ENCODE peak calls at places on chromosomes 16 and 17, in five cellular contexts. E, S, N, F and V are unnamed samples. For H3K4me1, the result is how much of the 10 kb centered on the place peaks cover.

GRCh38 chr17:40452921-40453378 is 9.7 kb downstream of the IGFBP4 start:
- DNase-seq in E (no peak), S (no peak), N (no peak), F (no peak), V (no peak)

GRCh38 chr17:12463102-12463501 is 202.6 kb upstream of the MYOCD start:
- DNase-seq in E (no peak), S (peak), N (no peak), F (no peak), V (no peak)

GRCh38 chr16:62977876-62978275 is 941.6 kb upstream of the CDH8 start:
- DNase-seq in E (no peak), S (no peak), N (no peak), F (no peak), V (no peak)

GRCh38 chr17:59840908-59841666 is 51.7 kb downstream of the TUBD1 start:
- DNase-seq in E (no peak), S (no peak), N (no peak), F (no peak), V (no peak)

GRCh38 chr17:79645022-79645776 is 34.3 kb upstream of the RBFOX3 start:
- DNase-seq in E (no peak), S (no peak), N (no peak), F (no peak), V (no peak)

GRCh38 chr17:40179923-40180659 is 2.8 kb downstream of the RAPGEFL1 start:
- DNase-seq in E (no peak), S (no peak), N (no peak), F (no peak), V (no peak)

GRCh38 chr16:15564619-15565339 is 78.2 kb downstream of the MARF1 start:
- DNase-seq in E (no peak), S (no peak), N (no peak), F (no peak), V (no peak)

GRCh38 chr17:57294629-57295501 is 38.5 kb downstream of the MSI2 start:
- DNase-seq in E (no peak), S (no peak), N (peak), F (peak), V (no peak)

GRCh38 chr17:50925296-50925891 is 59.2 kb upstream of the TOB1 start:
- DNase-seq in E (no peak), S (no peak), N (no peak), F (no peak), V (no peak)

GRCh38 chr16:71249399-71249798 is 18.9 kb upstream of the HYDIN start:
- DNase-seq in E (no peak), S (no peak), N (no peak), F (no peak), V (no peak)

GRCh38 chr17:58184986-58185761 is 7.4 kb upstream of the EPX start:
- DNase-seq in E (no peak), S (no peak), N (no peak), F (no peak), V (no peak)

GRCh38 chr16:53781023-53781605 is 77.2 kb downstream of the FTO start:
- DNase-seq in E (no peak), S (no peak), N (no peak), F (no peak), V (no peak)

GRCh38 chr17:4381690-4382671 is 15.5 kb upstream of the UBE2G1 start:
- DNase-seq in E (no peak), S (no peak), N (no peak), F (no peak), V (no peak)

GRCh38 chr16:968620-969019 is 2.2 kb downstream of the LMF1 start:
- DNase-seq in E (no peak), S (no peak), N (no peak), F (no peak), V (no peak)

GRCh38 chr17:13587487-13588338 is 14.0 kb downstream of the HS3ST3A1 start:
- DNase-seq in E (no peak), S (no peak), N (no peak), F (no peak), V (no peak)

GRCh38 chr16:50299508-50300105 is 33.3 kb downstream of the ADCY7 start:
- DNase-seq in E (peak), S (no peak), N (no peak), F (no peak), V (no peak)

GRCh38 chr16:22816475-22816874 is 2.5 kb downstream of the HS3ST2 start:
- DNase-seq in E (no peak), S (peak), N (no peak), F (no peak), V (no peak)

GRCh38 chr17:74453665-74454196 is 12.7 kb upstream of the CD300A start:
- DNase-seq in E (no peak), S (no peak), N (no peak), F (no peak), V (no peak)

GRCh38 chr17:72445055-72445991 is 324.5 kb downstream of the SOX9 start:
- DNase-seq in E (peak), S (no peak), N (no peak), F (no peak), V (no peak)

GRCh38 chr17:1007310-1008007 is 10.5 kb downstream of the TIMM22 start:
- DNase-seq in E (peak), S (no peak), N (no peak), F (no peak), V (no peak)

GRCh38 chr17:50101346-50102163 is 6.4 kb downstream of the PDK2 start:
- DNase-seq in E (peak), S (no peak), N (no peak), F (peak), V (peak)

GRCh38 chr16:14640538-14640937 is 7.8 kb downstream of the BFAR start:
- DNase-seq in E (no peak), S (no peak), N (no peak), F (no peak), V (no peak)

GRCh38 chr17:22300177-22300576 is 607.9 kb downstream of the KCNJ18 start:
- DNase-seq in E (no peak), S (no peak), N (no peak), F (no peak), V (no peak)

GRCh38 chr16:4788489-4788889 is 344 bp upstream of the SEPTIN12 start:
- DNase-seq in E (no peak), S (no peak), N (no peak), F (no peak), V (peak)

GRCh38 chr16:56477096-56477878 is 25.9 kb downstream of the OGFOD1 start:
- DNase-seq in E (no peak), S (peak), N (no peak), F (no peak), V (no peak)

GRCh38 chr17:68435876-68436842 is 21.1 kb downstream of the WIPI1 start:
- DNase-seq in E (peak), S (no peak), N (peak), F (peak), V (peak)

GRCh38 chr17:82332669-82333278 is 792 bp downstream of the SECTM1 start:
- DNase-seq in E (peak), S (no peak), N (peak), F (peak), V (peak)

GRCh38 chr17:40901981-40902862 is 17.2 kb upstream of the KRT20 start:
- DNase-seq in E (no peak), S (no peak), N (no peak), F (no peak), V (no peak)

GRCh38 chr17:27455914-27456680 is at the start of gene KSR1:
- DNase-seq in E (peak), S (peak), N (peak), F (peak), V (peak)

GRCh38 chr16:57479043-57479421 is 7.3 kb downstream of the DOK4 start:
- DNase-seq in E (peak), S (no peak), N (no peak), F (peak), V (no peak)

GRCh38 chr17:44010966-44011647 is 3.7 kb downstream of the TMEM101 start:
- DNase-seq in E (no peak), S (no peak), N (no peak), F (no peak), V (no peak)

GRCh38 chr17:28978016-28978415 is 26.7 kb upstream of the PHF12 start:
- DNase-seq in E (no peak), S (no peak), N (no peak), F (no peak), V (no peak)

GRCh38 chr17:14499976-14500375 is 199.1 kb downstream of the HS3ST3B1 start:
- DNase-seq in E (no peak), S (no peak), N (no peak), F (no peak), V (no peak)

GRCh38 chr16:57070424-57070823 is 22.0 kb upstream of the CPNE2 start:
- DNase-seq in E (no peak), S (no peak), N (no peak), F (no peak), V (no peak)

GRCh38 chr17:43401293-43401692 is 2.5 kb downstream of the ARL4D start:
- DNase-seq in E (no peak), S (peak), N (no peak), F (peak), V (no peak)

GRCh38 chr16:21263640-21264211 is 14.4 kb downstream of the CRYM start:
- DNase-seq in E (no peak), S (no peak), N (no peak), F (no peak), V (peak)

GRCh38 chr17:66904760-66905637 is 59.5 kb upstream of the CACNG4 start:
- DNase-seq in E (peak), S (no peak), N (no peak), F (peak), V (peak)

GRCh38 chr17:1995321-1996242 is 29.6 kb downstream of the RTN4RL1 start:
- DNase-seq in E (no peak), S (no peak), N (no peak), F (no peak), V (no peak)

DNA sequence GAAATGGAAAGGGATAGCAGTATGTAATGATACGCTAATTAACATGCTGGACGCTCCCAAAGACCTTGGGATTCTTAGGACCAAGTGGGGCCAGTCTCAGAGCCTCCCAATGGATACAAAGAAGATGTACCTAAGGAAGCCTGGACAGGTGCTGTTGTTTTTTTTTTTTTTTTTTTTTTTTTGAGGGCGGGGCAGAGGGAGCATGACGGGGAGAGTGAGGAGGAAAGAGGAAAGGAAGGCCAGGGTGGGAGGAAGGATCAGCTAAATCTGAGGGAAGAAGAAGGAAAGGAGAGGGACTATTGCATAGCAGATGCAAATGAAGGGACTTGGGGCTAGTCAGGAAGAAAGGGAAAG is 2.5 kb downstream of the VAMP2 start:
- DNase-seq in E (no peak), S (no peak), N (no peak), F (no peak), V (no peak)
- H3K4me1 ChIP-seq in E (half or more), S (half or more), N (half or more), F (under half), V (under half)

GRCh38 chr16:89334988-89335802 is 117.7 kb downstream of the ZNF778 start:
- DNase-seq in E (peak), S (no peak), N (no peak), F (no peak), V (no peak)
- TF ChIP-seq CTCF in E (no peak), S (no peak), N (no peak), F (no peak), V (peak)

GRCh38 chr17:77449373-77449907 is 308.7 kb downstream of the SEC14L1 start:
- DNase-seq in E (no peak), S (no peak), N (no peak), F (no peak), V (no peak)
- H3K4me1 ChIP-seq in E (half or more), S (half or more), N (half or more), F (under half), V (under half)

GRCh38 chr16:55369151-55369550 is 45.1 kb downstream of the IRX6 start:
- DNase-seq in E (no peak), S (no peak), N (no peak), F (no peak), V (no peak)

GRCh38 chr16:55373489-55373832 is 49.5 kb downstream of the IRX6 start:
- DNase-seq in E (no peak), S (no peak), N (no peak), F (no peak), V (no peak)

GRCh38 chr16:55372792-55373488 is 48.9 kb downstream of the IRX6 start:
- DNase-seq in E (no peak), S (no peak), N (no peak), F (peak), V (no peak)

GRCh38 chr16:55368205-55368604 is 44.2 kb downstream of the IRX6 start:
- DNase-seq in E (no peak), S (no peak), N (no peak), F (no peak), V (no peak)

GRCh38 chr16:55370762-55371482 is 46.9 kb downstream of the IRX6 start:
- DNase-seq in E (peak), S (peak), N (no peak), F (peak), V (peak)
- TF ChIP-seq CTCF in E (no peak), S (peak), N (no peak), F (peak), V (peak)

GRCh38 chr16:31525113-31525512 is 2.6 kb upstream of the AHSP start:
- DNase-seq in E (no peak), S (no peak), N (no peak), F (no peak), V (no peak)
- H3K4me1 ChIP-seq in E (under half), S (under half), N (under half), F (under half), V (under half)

DNA sequence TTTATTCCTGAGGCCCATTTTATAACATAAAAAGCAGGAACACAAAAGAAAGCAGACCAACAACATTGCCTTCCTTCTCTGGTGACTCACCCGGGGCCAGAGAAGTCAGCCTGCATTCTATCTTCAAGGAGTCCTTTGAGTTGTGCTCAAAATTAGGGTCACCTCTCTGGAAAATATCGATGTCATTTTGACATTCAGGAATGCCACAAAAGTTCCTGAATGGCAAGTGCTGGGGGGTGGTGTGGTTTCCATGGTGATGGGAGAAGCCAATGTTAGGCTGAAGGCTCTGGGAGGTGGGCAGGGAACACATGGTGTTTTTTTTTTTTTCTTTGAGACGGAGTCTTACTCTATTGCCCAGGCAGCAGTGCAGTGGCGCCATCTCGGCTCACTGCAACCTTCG is 159.6 kb downstream of the HAPSTR1 start:
- DNase-seq in E (no peak), S (no peak), N (no peak), F (no peak), V (no peak)
- TF ChIP-seq CTCF in E (no peak), S (no peak), N (no peak), F (no peak), V (no peak)

GRCh38 chr16:11178424-11178823 is 77.6 kb downstream of the SOCS1 start:
- DNase-seq in E (peak), S (no peak), N (no peak), F (no peak), V (no peak)
- H3K4me1 ChIP-seq in E (under half), S (under half), N (under half), F (under half), V (under half)

DNA sequence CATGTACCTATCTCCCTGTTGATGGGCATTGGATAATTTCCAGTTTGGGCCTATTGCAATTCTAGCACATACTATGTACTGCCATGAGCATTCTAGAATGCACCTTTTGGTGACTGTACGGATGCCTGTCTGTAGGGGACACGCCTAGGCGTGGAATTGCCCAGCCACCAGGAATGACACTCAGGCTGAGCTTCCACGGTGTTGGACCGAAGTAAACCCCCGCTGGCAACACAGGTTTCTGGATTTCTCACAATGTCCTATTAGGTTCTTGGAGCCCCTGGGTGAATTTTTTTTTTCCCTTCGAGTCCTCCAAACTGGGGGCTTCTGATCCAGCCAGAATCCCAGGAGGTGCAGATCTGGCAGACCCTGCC is 146.6 kb downstream of the IRF8 start:
- DNase-seq in E (no peak), S (no peak), N (no peak), F (no peak), V (no peak)
- TF ChIP-seq CTCF in E (no peak), S (no peak), N (no peak), F (no peak), V (no peak)

GRCh38 chr17:48250949-48251348 is 143.4 kb downstream of the SNX11 start:
- DNase-seq in E (no peak), S (no peak), N (no peak), F (no peak), V (no peak)

GRCh38 chr17:48247038-48247437 is 139.5 kb downstream of the SNX11 start:
- DNase-seq in E (no peak), S (no peak), N (no peak), F (no peak), V (no peak)

GRCh38 chr17:48244814-48245213 is 137.2 kb downstream of the SNX11 start:
- DNase-seq in E (no peak), S (no peak), N (no peak), F (no peak), V (no peak)

GRCh38 chr17:48246623-48247022 is 139.1 kb downstream of the SNX11 start:
- DNase-seq in E (no peak), S (no peak), N (no peak), F (no peak), V (no peak)

GRCh38 chr17:48247603-48248002 is 140.0 kb downstream of the SNX11 start:
- DNase-seq in E (no peak), S (no peak), N (no peak), F (no peak), V (no peak)
- H3K4me1 ChIP-seq in E (under half), S (under half), N (under half), F (under half), V (under half)